ENCODE peak calls at places on chromosomes 7 and 10, in ten cellular contexts. J, X, A, W, B, S, I, L, K and H are unnamed samples.

GRCh38 chr10:130888493-130888892 is 423.0 kb downstream of the TCERG1L start:
- DNase-seq in J (no peak), X (no peak), A (no peak), W (no peak), B (no peak), S (no peak), I (no peak), L (no peak), K (no peak), H (no peak)

GRCh38 chr7:1920266-1920681 is 250.2 kb downstream of the ELFN1 start:
- DNase-seq in J (no peak), X (peak), A (no peak), W (no peak), B (peak), S (no peak), I (peak), L (peak), K (peak), H (no peak)

GRCh38 chr10:62647375-62648092 is 157.0 kb upstream of the ADO start:
- DNase-seq in J (no peak), X (no peak), A (no peak), W (no peak), B (no peak), S (no peak), I (no peak), L (no peak), K (no peak), H (no peak)

GRCh38 chr7:134985894-134986362 is 380 bp upstream of the AGBL3 start:
- DNase-seq in J (no peak), X (no peak), A (no peak), W (no peak), B (no peak), S (no peak), I (no peak), L (no peak), K (no peak), H (no peak)

GRCh38 chr10:124500767-124501166 is 39.1 kb downstream of the LHPP start:
- DNase-seq in J (no peak), X (no peak), A (no peak), W (no peak), B (no peak), S (no peak), I (no peak), L (no peak), K (no peak), H (no peak)

GRCh38 chr10:7917736-7918135 is 99.4 kb downstream of the TAF3 start:
- DNase-seq in J (no peak), X (no peak), A (no peak), W (no peak), B (no peak), S (no peak), I (no peak), L (no peak), K (no peak), H (no peak)

GRCh38 chr10:75350791-75351190 is 50.8 kb downstream of the ZNF503 start:
- DNase-seq in J (no peak), X (no peak), A (peak), W (no peak), B (no peak), S (no peak), I (no peak), L (no peak), K (no peak), H (no peak)

GRCh38 chr7:85770332-85770731 is 583.5 kb upstream of the SEMA3D start:
- DNase-seq in J (no peak), X (no peak), A (no peak), W (no peak), B (no peak), S (no peak), I (no peak), L (no peak), K (no peak), H (no peak)

GRCh38 chr10:58239561-58240169 is 28.0 kb downstream of the IPMK start:
- DNase-seq in J (no peak), X (no peak), A (no peak), W (no peak), B (no peak), S (no peak), I (no peak), L (no peak), K (no peak), H (no peak)

GRCh38 chr10:5490698-5491464 is 8.5 kb downstream of the CALML5 start:
- DNase-seq in J (no peak), X (no peak), A (no peak), W (no peak), B (no peak), S (peak), I (peak), L (no peak), K (no peak), H (no peak)

GRCh38 chr7:425794-426188 is 93.9 kb downstream of the PDGFA start:
- DNase-seq in J (no peak), X (no peak), A (no peak), W (no peak), B (no peak), S (no peak), I (no peak), L (no peak), K (peak), H (no peak)

GRCh38 chr7:116812905-116813304 is 49.5 kb upstream of the CAPZA2 start:
- DNase-seq in J (no peak), X (no peak), A (no peak), W (no peak), B (no peak), S (no peak), I (no peak), L (no peak), K (no peak), H (no peak)

GRCh38 chr7:51240868-51241267 is 75.7 kb downstream of the COBL start:
- DNase-seq in J (no peak), X (no peak), A (no peak), W (no peak), B (no peak), S (no peak), I (no peak), L (no peak), K (no peak), H (no peak)

GRCh38 chr7:139121-139520 is 53.2 kb upstream of the FAM20C start:
- DNase-seq in J (no peak), X (no peak), A (no peak), W (no peak), B (no peak), S (no peak), I (no peak), L (no peak), K (no peak), H (no peak)

GRCh38 chr10:84262190-84262956 is 17.5 kb downstream of the RGR start:
- DNase-seq in J (no peak), X (no peak), A (no peak), W (no peak), B (no peak), S (no peak), I (no peak), L (no peak), K (no peak), H (no peak)

GRCh38 chr10:15605740-15606369 is 113.9 kb downstream of the ITGA8 start:
- DNase-seq in J (no peak), X (no peak), A (no peak), W (no peak), B (no peak), S (no peak), I (no peak), L (no peak), K (no peak), H (no peak)

GRCh38 chr7:141706394-141707064 is 1.6 kb upstream of the WEE2 start:
- DNase-seq in J (no peak), X (no peak), A (no peak), W (no peak), B (no peak), S (no peak), I (no peak), L (no peak), K (no peak), H (no peak)

GRCh38 chr7:103025341-103025740 is 49.3 kb downstream of the FBXL13 start:
- DNase-seq in J (no peak), X (no peak), A (no peak), W (no peak), B (no peak), S (no peak), I (no peak), L (no peak), K (no peak), H (no peak)

GRCh38 chr10:127889605-127890195 is 3.0 kb downstream of the CLRN3 start:
- DNase-seq in J (no peak), X (no peak), A (peak), W (no peak), B (no peak), S (no peak), I (no peak), L (no peak), K (no peak), H (peak)

GRCh38 chr7:8418627-8419245 is 14.7 kb upstream of the NXPH1 start:
- DNase-seq in J (peak), X (peak), A (no peak), W (no peak), B (peak), S (no peak), I (peak), L (peak), K (no peak), H (peak)

GRCh38 chr7:95686109-95686508 is 86.2 kb upstream of the DYNC1I1 start:
- DNase-seq in J (peak), X (peak), A (no peak), W (no peak), B (peak), S (peak), I (no peak), L (no peak), K (no peak), H (peak)

GRCh38 chr10:122515588-122516231 is 44.8 kb upstream of the DMBT1 start:
- DNase-seq in J (no peak), X (no peak), A (peak), W (peak), B (peak), S (no peak), I (no peak), L (no peak), K (peak), H (no peak)

GRCh38 chr7:155815332-155816191 is 3.3 kb upstream of the SHH start:
- DNase-seq in J (no peak), X (peak), A (peak), W (peak), B (peak), S (peak), I (peak), L (peak), K (peak), H (peak)

GRCh38 chr7:26279405-26279804 is 12.3 kb upstream of the SNX10 start:
- DNase-seq in J (no peak), X (no peak), A (peak), W (peak), B (no peak), S (no peak), I (no peak), L (no peak), K (no peak), H (no peak)

GRCh38 chr10:24396396-24396795 is 187.5 kb downstream of the KIAA1217 start:
- DNase-seq in J (no peak), X (no peak), A (no peak), W (no peak), B (no peak), S (no peak), I (no peak), L (no peak), K (no peak), H (no peak)

GRCh38 chr10:97640868-97641811 is 669 bp downstream of the PI4K2A start:
- DNase-seq in J (peak), X (peak), A (peak), W (no peak), B (peak), S (peak), I (peak), L (no peak), K (peak), H (no peak)

GRCh38 chr10:131673396-131673795 is 227.4 kb upstream of the PPP2R2D start:
- DNase-seq in J (no peak), X (no peak), A (no peak), W (no peak), B (no peak), S (no peak), I (no peak), L (no peak), K (no peak), H (no peak)

GRCh38 chr7:85686410-85687181 is 499.7 kb upstream of the SEMA3D start:
- DNase-seq in J (no peak), X (no peak), A (no peak), W (no peak), B (no peak), S (no peak), I (no peak), L (no peak), K (no peak), H (no peak)

GRCh38 chr7:120089968-120090367 is 183.0 kb upstream of the KCND2 start:
- DNase-seq in J (no peak), X (no peak), A (no peak), W (no peak), B (no peak), S (no peak), I (no peak), L (no peak), K (no peak), H (peak)

GRCh38 chr10:122181901-122182799 is 88.9 kb upstream of the BTBD16 start:
- DNase-seq in J (no peak), X (no peak), A (no peak), W (no peak), B (no peak), S (no peak), I (no peak), L (no peak), K (no peak), H (no peak)

GRCh38 chr7:16462618-16463017 is 2.9 kb downstream of the SOSTDC1 start:
- DNase-seq in J (no peak), X (no peak), A (no peak), W (no peak), B (no peak), S (no peak), I (no peak), L (no peak), K (no peak), H (no peak)

GRCh38 chr10:29389935-29390334 is 101.1 kb downstream of the LYZL1 start:
- DNase-seq in J (no peak), X (no peak), A (no peak), W (no peak), B (no peak), S (no peak), I (no peak), L (no peak), K (no peak), H (peak)

GRCh38 chr10:103690281-103690680 is 165.1 kb downstream of the SH3PXD2A start:
- DNase-seq in J (no peak), X (no peak), A (no peak), W (no peak), B (no peak), S (peak), I (no peak), L (no peak), K (no peak), H (no peak)

GRCh38 chr7:2560175-2560695 is 1.5 kb downstream of the IQCE start:
- DNase-seq in J (no peak), X (no peak), A (no peak), W (no peak), B (no peak), S (no peak), I (no peak), L (no peak), K (no peak), H (no peak)

GRCh38 chr7:121992046-121992445 is 119.1 kb downstream of the PTPRZ1 start:
- DNase-seq in J (no peak), X (no peak), A (no peak), W (no peak), B (no peak), S (no peak), I (no peak), L (no peak), K (no peak), H (no peak)